ENCODE peak calls at places on chromosome 3, in nine cellular contexts. Y, L, M, D, T, I, P, V and X are unnamed samples.

GRCh38 chr3:14524311-14524711 is 15.8 kb downstream of the GRIP2 start:
- DNase-seq in Y (no peak), L (no peak), M (no peak), D (peak; percentile 28), T (no peak), I (no peak), P (no peak), V (no peak), X (no peak)

GRCh38 chr3:65006300-65006739 is 318.5 kb upstream of the ADAMTS9 start:
- DNase-seq in Y (no peak), L (no peak), M (no peak), D (peak; percentile 72), T (no peak), I (no peak), P (peak; percentile 4), V (no peak), X (no peak)

GRCh38 chr3:10992017-10992945 is at the start of gene SLC6A1:
- DNase-seq in Y (no peak), L (peak; percentile 73), M (no peak), D (no peak), T (no peak), I (no peak), P (no peak), V (no peak), X (no peak)

GRCh38 chr3:197963019-197963637 is 3.1 kb downstream of the LMLN start:
- DNase-seq in Y (no peak), L (no peak), M (no peak), D (no peak), T (no peak), I (no peak), P (no peak), V (no peak), X (no peak)

GRCh38 chr3:88509582-88509981 is 359.8 kb downstream of the C3orf38 start:
- DNase-seq in Y (no peak), L (no peak), M (no peak), D (no peak), T (no peak), I (peak; percentile 9), P (no peak), V (no peak), X (no peak)

GRCh38 chr3:46405301-46406079 is 1.4 kb downstream of the CCR5AS start:
- DNase-seq in Y (no peak), L (no peak), M (no peak), D (no peak), T (no peak), I (peak; percentile 31), P (no peak), V (peak; percentile 34), X (no peak)

GRCh38 chr3:126607214-126607908 is 47.6 kb downstream of the TXNRD3 start:
- DNase-seq in Y (peak; percentile 49), L (no peak), M (no peak), D (peak; percentile 68), T (no peak), I (no peak), P (peak; percentile 75), V (peak; percentile 47), X (no peak)

GRCh38 chr3:15114466-15115358 is 15.8 kb upstream of the RBSN start:
- DNase-seq in Y (no peak), L (peak; percentile 24), M (no peak), D (no peak), T (no peak), I (no peak), P (no peak), V (no peak), X (no peak)

GRCh38 chr3:17831366-17831765 is 88.9 kb upstream of the TBC1D5 start:
- DNase-seq in Y (no peak), L (no peak), M (no peak), D (no peak), T (no peak), I (peak; percentile 3), P (peak; percentile 56), V (no peak), X (no peak)

GRCh38 chr3:125512135-125512920 is 7.7 kb downstream of the SNX4 start:
- DNase-seq in Y (no peak), L (no peak), M (no peak), D (peak; percentile 56), T (peak; percentile 44), I (peak; percentile 4), P (peak; percentile 74), V (peak; percentile 81), X (no peak)

GRCh38 chr3:150315711-150316110 is 92.4 kb upstream of the TSC22D2 start:
- DNase-seq in Y (no peak), L (no peak), M (no peak), D (no peak), T (no peak), I (no peak), P (no peak), V (no peak), X (no peak)

GRCh38 chr3:29236441-29236840 is 44.4 kb upstream of the RBMS3 start:
- DNase-seq in Y (no peak), L (no peak), M (no peak), D (no peak), T (no peak), I (no peak), P (no peak), V (no peak), X (no peak)

GRCh38 chr3:79019924-79020173 is 747.9 kb downstream of the ROBO1 start:
- DNase-seq in Y (no peak), L (no peak), M (no peak), D (no peak), T (no peak), I (no peak), P (no peak), V (no peak), X (no peak)

GRCh38 chr3:14513566-14514322 is 26.4 kb downstream of the GRIP2 start:
- DNase-seq in Y (no peak), L (no peak), M (no peak), D (no peak), T (no peak), I (no peak), P (no peak), V (no peak), X (no peak)

GRCh38 chr3:178618197-178618596 is 82.0 kb downstream of the KCNMB2 start:
- DNase-seq in Y (no peak), L (no peak), M (no peak), D (peak; percentile 12), T (no peak), I (no peak), P (no peak), V (no peak), X (no peak)

GRCh38 chr3:53938645-53939044 is 47.0 kb upstream of the SELENOK start:
- DNase-seq in Y (no peak), L (peak; percentile 75), M (no peak), D (peak; percentile 59), T (peak; percentile 17), I (peak; percentile 51), P (peak; percentile 66), V (peak; percentile 62), X (peak; percentile 54)

GRCh38 chr3:46213201-46213600 is 5.1 kb upstream of the CCR1 start:
- DNase-seq in Y (no peak), L (no peak), M (no peak), D (no peak), T (no peak), I (no peak), P (no peak), V (no peak), X (no peak)

GRCh38 chr3:161443921-161444457 is 52.6 kb upstream of the OTOL1 start:
- DNase-seq in Y (no peak), L (no peak), M (no peak), D (no peak), T (no peak), I (no peak), P (no peak), V (no peak), X (no peak)

GRCh38 chr3:79019137-79019923 is 748.5 kb downstream of the ROBO1 start:
- DNase-seq in Y (no peak), L (peak; percentile 90), M (peak; percentile 68), D (peak; percentile 87), T (no peak), I (no peak), P (peak; percentile 92), V (peak; percentile 3), X (no peak)

GRCh38 chr3:192816274-192816853 is 89.0 kb upstream of the FGF12 start:
- DNase-seq in Y (no peak), L (peak; percentile 55), M (peak; percentile 24), D (peak; percentile 74), T (no peak), I (peak; percentile 60), P (peak; percentile 83), V (peak; percentile 68), X (peak; percentile 40)

GRCh38 chr3:12158387-12159226 is at the start of gene TIMP4:
- DNase-seq in Y (no peak), L (peak; percentile 54), M (no peak), D (peak; percentile 84), T (no peak), I (peak; percentile 92), P (peak; percentile 62), V (no peak), X (no peak)

GRCh38 chr3:12884790-12885584 is 43.6 kb upstream of the RPL32 start:
- DNase-seq in Y (no peak), L (no peak), M (no peak), D (no peak), T (no peak), I (no peak), P (no peak), V (no peak), X (peak; percentile 49)

GRCh38 chr3:167716920-167717319 is 17.8 kb downstream of the PDCD10 start:
- DNase-seq in Y (no peak), L (no peak), M (no peak), D (no peak), T (no peak), I (peak; percentile 34), P (no peak), V (no peak), X (no peak)

GRCh38 chr3:132709761-132710160 is 12.4 kb downstream of the NPHP3 start:
- DNase-seq in Y (no peak), L (no peak), M (no peak), D (no peak), T (no peak), I (no peak), P (no peak), V (no peak), X (no peak)

GRCh38 chr3:30707825-30708224 is 101.4 kb downstream of the TGFBR2 start:
- DNase-seq in Y (no peak), L (no peak), M (no peak), D (no peak), T (no peak), I (peak; percentile 37), P (no peak), V (no peak), X (no peak)

GRCh38 chr3:138474163-138474562 is 39.7 kb downstream of the ESYT3 start:
- DNase-seq in Y (no peak), L (no peak), M (no peak), D (no peak), T (no peak), I (no peak), P (no peak), V (no peak), X (no peak)

GRCh38 chr3:46464326-46465195 is at the start of gene LTF:
- DNase-seq in Y (no peak), L (no peak), M (no peak), D (no peak), T (no peak), I (no peak), P (no peak), V (no peak), X (no peak)

GRCh38 chr3:33035596-33035995 is 61.4 kb downstream of the GLB1 start:
- DNase-seq in Y (no peak), L (no peak), M (no peak), D (peak; percentile 83), T (no peak), I (no peak), P (peak; percentile 89), V (no peak), X (no peak)

GRCh38 chr3:124878561-124879394 is 8.4 kb downstream of the ITGB5 start:
- DNase-seq in Y (no peak), L (no peak), M (no peak), D (peak; percentile 99), T (no peak), I (peak; percentile 89), P (peak; percentile 98), V (peak; percentile 96), X (no peak)

GRCh38 chr3:96347289-96347688 is 467.1 kb upstream of the EPHA6 start:
- DNase-seq in Y (no peak), L (no peak), M (no peak), D (no peak), T (no peak), I (no peak), P (no peak), V (no peak), X (no peak)

GRCh38 chr3:69299344-69299743 is 86.5 kb downstream of the FRMD4B start:
- DNase-seq in Y (no peak), L (no peak), M (no peak), D (peak; percentile 54), T (no peak), I (no peak), P (peak; percentile 17), V (no peak), X (no peak)